ENCODE peak calls at places on chromosome 15, in five cellular contexts. X is HCT116, K is RWPE1, U is cardiac muscle cell, W is B cell. T is an unnamed sample.

GRCh38 chr15:62067448-62068044 is 769 bp downstream of the C2CD4A start:
- DNase-seq in K (no peak), X (no peak), U (peak; percentile 17), W (no peak), T (peak; percentile 32)

GRCh38 chr15:79436037-79436780 is 4.1 kb downstream of the MINAR1 start:
- DNase-seq in U (no peak), X (no peak), W (no peak), K (no peak), T (no peak)

GRCh38 chr15:88982304-88982945 is 69.2 kb upstream of the MFGE8 start:
- DNase-seq in U (no peak), W (no peak), X (no peak), K (no peak), T (peak; percentile 72)

GRCh38 chr15:70096215-70096974 is 1.3 kb downstream of the TLE3 start:
- DNase-seq in U (peak; percentile 37), X (no peak), K (peak; percentile 66), W (peak; percentile 53), T (peak; percentile 61)

GRCh38 chr15:80456517-80457497 is 52.6 kb downstream of the ARNT2 start:
- DNase-seq in K (no peak), X (no peak), U (no peak), W (peak; percentile 1), T (no peak)

GRCh38 chr15:64122936-64123351 is 27.2 kb downstream of the SNX1 start:
- DNase-seq in X (no peak), U (no peak), K (no peak), W (no peak), T (no peak)

GRCh38 chr15:26722621-26723160 is 50.2 kb downstream of the GABRB3 start:
- DNase-seq in X (no peak), U (no peak), K (no peak), W (no peak), T (no peak)

GRCh38 chr15:74555192-74555591 is 14.2 kb downstream of the ARID3B start:
- DNase-seq in W (no peak), X (no peak), K (no peak), U (no peak), T (no peak)

GRCh38 chr15:99507016-99507731 is 58.6 kb upstream of the MEF2A start:
- DNase-seq in W (no peak), K (no peak), U (peak; percentile 56), X (no peak), T (no peak)

GRCh38 chr15:42544858-42545629 is 3.5 kb downstream of the LRRC57 start:
- DNase-seq in U (no peak), X (no peak), W (no peak), K (no peak), T (no peak)

GRCh38 chr15:80265021-80265420 is 13.0 kb upstream of the CTXND1 start:
- DNase-seq in K (no peak), W (no peak), X (no peak), U (no peak), T (no peak)

GRCh38 chr15:80769471-80770355 is 9.5 kb upstream of the CEMIP start:
- DNase-seq in X (no peak), W (no peak), K (no peak), U (no peak), T (no peak)

GRCh38 chr15:43226436-43227305 is 5.9 kb upstream of the EPB42 start:
- DNase-seq in U (no peak), K (no peak), X (no peak), W (no peak), T (no peak)

GRCh38 chr15:63401078-63401477 is 19.4 kb upstream of the CA12 start:
- DNase-seq in U (no peak), W (no peak), X (no peak), K (no peak), T (no peak)

GRCh38 chr15:98955980-98956723 is 51.4 kb downstream of the PGPEP1L start:
- DNase-seq in X (no peak), U (no peak), K (no peak), W (no peak), T (no peak)

GRCh38 chr15:85837881-85838280 is 43.2 kb upstream of the KLHL25 start:
- DNase-seq in K (no peak), W (no peak), X (no peak), U (no peak), T (no peak)

GRCh38 chr15:29821416-29822099 is 710 bp downstream of the TJP1 start:
- DNase-seq in W (no peak), X (peak; percentile 70), U (peak; percentile 92), K (peak; percentile 77), T (peak; percentile 45)

GRCh38 chr15:88454867-88455810 is 12.0 kb downstream of the MRPL46 start:
- DNase-seq in X (peak; percentile 48), U (peak; percentile 89), W (no peak), K (peak; percentile 76), T (peak; percentile 46)

GRCh38 chr15:74252291-74253080 is 16.4 kb downstream of the CCDC33 start:
- DNase-seq in W (no peak), K (no peak), X (no peak), U (no peak), T (no peak)

GRCh38 chr15:84909029-84909428 is 24.6 kb downstream of the SLC28A1 start:
- DNase-seq in X (no peak), U (no peak), K (no peak), W (no peak), T (no peak)

GRCh38 chr15:65096481-65097385 is 18.3 kb downstream of the UBAP1L start:
- DNase-seq in W (no peak), U (no peak), X (no peak), K (no peak), T (no peak)

GRCh38 chr15:37933685-37934084 is 755 bp upstream of the TMCO5A start:
- DNase-seq in U (no peak), K (no peak), W (no peak), X (no peak), T (no peak)

GRCh38 chr15:93105510-93105909 is 16.5 kb upstream of the RGMA start:
- DNase-seq in X (no peak), W (no peak), U (no peak), K (no peak), T (no peak)

GRCh38 chr15:49927462-49927861 is 191.6 kb downstream of the ATP8B4 start:
- DNase-seq in X (no peak), W (no peak), K (no peak), U (no peak), T (no peak)

GRCh38 chr15:60673918-60674558 is 195.1 kb upstream of the ICE2 start:
- DNase-seq in K (peak; percentile 89), X (peak; percentile 43), W (no peak), U (no peak), T (no peak)

DNA sequence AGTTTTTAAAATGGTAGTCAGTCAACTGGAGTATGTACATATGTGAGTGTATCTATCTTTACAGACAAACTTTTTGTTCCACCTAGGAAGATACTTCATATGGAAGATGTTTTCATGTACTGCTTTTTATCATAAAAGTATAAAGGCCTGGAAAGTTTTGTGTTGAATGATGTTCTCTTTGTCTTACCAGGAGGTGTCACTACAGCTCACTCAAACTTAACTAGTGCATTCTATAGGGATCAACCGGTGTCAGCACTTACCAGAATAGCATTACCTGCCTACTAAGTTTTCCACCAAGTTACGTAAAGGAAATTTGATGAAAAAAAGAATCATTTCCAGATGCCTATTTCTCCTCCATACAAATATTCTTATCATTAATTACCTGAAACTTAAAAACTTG is 522.6 kb upstream of the SEMA6D start:
- DNase-seq in K (peak; percentile 17), U (peak; percentile 59), W (no peak), X (no peak), T (no peak)
- TF ChIP-seq CTCF in K (peak; percentile 29), U (peak; percentile 31), W (peak; percentile 7), X (no peak), T (no peak)

GRCh38 chr15:33908396-33908795 is 59.9 kb upstream of the CHRM5 start:
- DNase-seq in X (no peak), W (no peak), K (no peak), U (no peak), T (no peak)
- TF ChIP-seq CTCF in X (no peak), W (no peak), K (no peak), U (no peak), T (no peak)

DNA sequence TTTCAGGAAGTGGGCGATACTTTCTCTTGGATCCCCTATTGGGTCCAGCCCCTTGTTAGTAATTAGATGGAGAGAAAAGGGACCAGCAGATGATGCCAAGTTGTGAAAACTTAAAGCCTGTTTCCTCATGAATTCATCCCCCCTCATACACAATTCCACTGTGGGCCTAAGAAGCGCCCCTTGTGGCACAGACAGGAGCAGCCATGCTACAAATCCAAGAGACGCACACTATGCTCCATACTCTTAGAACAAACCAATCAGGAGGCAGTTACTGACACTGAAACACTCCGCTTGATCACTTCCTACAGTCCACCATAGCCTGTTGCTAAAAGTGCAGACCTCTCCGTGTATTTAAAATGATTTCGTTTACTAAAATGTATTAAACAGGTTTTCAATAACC is 111.3 kb upstream of the ARRDC4 start:
- DNase-seq in W (no peak), K (no peak), U (no peak), X (no peak), T (no peak)
- TF ChIP-seq CTCF in W (no peak), K (no peak), U (no peak), X (no peak), T (no peak)

DNA sequence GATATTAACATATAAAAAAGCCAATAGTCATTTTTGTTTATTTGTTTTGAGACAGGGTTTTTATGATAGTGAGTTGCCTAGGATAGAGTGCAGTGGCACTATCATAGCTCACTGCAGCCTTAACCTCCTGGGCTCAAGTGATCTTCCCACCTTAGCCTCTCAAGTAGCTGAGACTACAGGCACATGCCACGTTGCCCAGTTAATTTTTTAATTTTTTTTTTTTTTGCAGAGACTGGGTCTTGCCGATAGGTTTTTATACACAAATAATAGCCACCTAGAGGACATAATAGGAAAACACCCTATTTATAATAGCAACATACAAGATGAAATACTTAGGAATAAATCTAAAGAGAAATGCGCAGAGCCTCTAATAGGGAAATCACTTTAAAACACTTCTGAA is 13.3 kb downstream of the EIF3J start:
- DNase-seq in X (no peak), K (no peak), U (no peak), W (no peak), T (no peak)
- TF ChIP-seq CTCF in X (peak; percentile 22), K (peak; percentile 64), U (peak; percentile 42), W (peak; percentile 59), T (no peak)

GRCh38 chr15:91456251-91456718 is 356.2 kb downstream of the SV2B start:
- DNase-seq in X (no peak), W (no peak), U (no peak), K (peak; percentile 81), T (no peak)
- TF ChIP-seq CTCF in X (no peak), W (no peak), U (no peak), K (no peak), T (no peak)

GRCh38 chr15:58077427-58077826 is 11.9 kb upstream of the ALDH1A2 start:
- DNase-seq in X (peak; percentile 18), W (no peak), K (no peak), U (peak; percentile 36), T (peak; percentile 12)
- TF ChIP-seq CTCF in X (peak; percentile 52), W (no peak), K (peak; percentile 15), U (peak; percentile 22), T (no peak)

GRCh38 chr15:101099183-101099582 is 152.7 kb downstream of the CHSY1 start:
- DNase-seq in X (no peak), K (no peak), W (no peak), U (no peak), T (no peak)
- TF ChIP-seq CTCF in X (no peak), K (no peak), W (no peak), U (no peak), T (no peak)

DNA sequence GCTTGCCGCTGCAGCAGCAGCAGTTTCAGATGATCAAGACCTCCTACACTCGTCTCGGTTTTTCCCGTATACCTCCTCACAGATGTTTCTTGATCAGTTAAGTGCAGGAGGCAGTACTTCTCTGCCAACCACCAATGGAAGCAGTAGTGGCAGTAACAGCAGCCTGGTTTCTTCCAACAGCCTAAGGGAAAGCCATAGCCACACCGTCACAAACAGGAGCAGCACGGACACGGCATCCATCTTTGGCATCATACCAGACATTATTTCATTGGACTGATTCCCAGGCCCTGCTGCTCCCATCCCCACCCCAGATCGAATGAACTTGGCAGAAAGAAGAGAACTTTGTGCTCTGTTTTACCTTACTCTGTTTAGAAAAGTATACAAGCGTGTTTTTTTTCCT is 17.6 kb downstream of the CALML4 start:
- DNase-seq in W (no peak), K (peak; percentile 49), X (no peak), U (no peak), T (no peak)
- TF ChIP-seq CTCF in W (no peak), K (no peak), X (no peak), U (no peak), T (no peak)